ENCODE peak calls at places on chromosome 16, in four cellular contexts. One of them, this sample, is unnamed.

GRCh38 chr16:69936252-69936651 is 14.9 kb upstream of the CLEC18A start:
- DNase-seq in mucosa of descending colon: no peak
- DNase-seq in AG04450: no peak
- DNase-seq in lower leg skin: no peak
- DNase-seq in this sample: no peak

GRCh38 chr16:81461756-81462155 is 17.1 kb downstream of the CMIP start:
- DNase-seq in mucosa of descending colon: no peak
- DNase-seq in AG04450: no peak
- DNase-seq in lower leg skin: no peak
- DNase-seq in this sample: no peak

GRCh38 chr16:82665025-82665424 is 38.3 kb downstream of the CDH13 start:
- DNase-seq in mucosa of descending colon: no peak
- DNase-seq in AG04450: no peak
- DNase-seq in lower leg skin: no peak
- DNase-seq in this sample: no peak

GRCh38 chr16:26175944-26176343 is 484.2 kb downstream of the HS3ST4 start:
- DNase-seq in mucosa of descending colon: no peak
- DNase-seq in AG04450: no peak
- DNase-seq in lower leg skin: no peak
- DNase-seq in this sample: no peak

GRCh38 chr16:17556276-17557052 is 85.7 kb upstream of the XYLT1 start:
- DNase-seq in mucosa of descending colon: no peak
- DNase-seq in AG04450: no peak
- DNase-seq in lower leg skin: peak; percentile 72
- DNase-seq in this sample: no peak

GRCh38 chr16:64196444-64196843 is 925.4 kb downstream of the CDH11 start:
- DNase-seq in mucosa of descending colon: no peak
- DNase-seq in AG04450: peak; percentile 16
- DNase-seq in lower leg skin: no peak
- DNase-seq in this sample: no peak

GRCh38 chr16:8655184-8655717 is 19.2 kb upstream of the ABAT start:
- DNase-seq in mucosa of descending colon: no peak
- DNase-seq in AG04450: no peak
- DNase-seq in lower leg skin: peak; percentile 58
- DNase-seq in this sample: no peak

GRCh38 chr16:17205279-17206139 is 265.3 kb downstream of the XYLT1 start:
- DNase-seq in mucosa of descending colon: no peak
- DNase-seq in AG04450: peak; percentile 80
- DNase-seq in lower leg skin: no peak
- DNase-seq in this sample: no peak

GRCh38 chr16:51876934-51877333 is 670.0 kb downstream of the TOX3 start:
- DNase-seq in mucosa of descending colon: no peak
- DNase-seq in AG04450: peak; percentile 69
- DNase-seq in lower leg skin: no peak
- DNase-seq in this sample: no peak

GRCh38 chr16:66267287-66268137 is 99.0 kb upstream of the CDH5 start:
- DNase-seq in mucosa of descending colon: no peak
- DNase-seq in AG04450: no peak
- DNase-seq in lower leg skin: peak; percentile 83
- DNase-seq in this sample: no peak

GRCh38 chr16:54447606-54448440 is 161.2 kb upstream of the IRX3 start:
- DNase-seq in mucosa of descending colon: no peak
- DNase-seq in AG04450: no peak
- DNase-seq in lower leg skin: no peak
- DNase-seq in this sample: no peak

GRCh38 chr16:69260019-69260418 is 51.1 kb upstream of the VPS4A start:
- DNase-seq in mucosa of descending colon: no peak
- DNase-seq in AG04450: no peak
- DNase-seq in lower leg skin: no peak
- DNase-seq in this sample: no peak

GRCh38 chr16:81077077-81077940 is at the start of gene C16orf46:
- DNase-seq in mucosa of descending colon: peak; percentile 99
- DNase-seq in AG04450: peak; percentile 84
- DNase-seq in lower leg skin: peak; percentile 100
- DNase-seq in this sample: peak; percentile 97

GRCh38 chr16:31708348-31708747 is 165.3 kb upstream of the ZNF267 start:
- DNase-seq in mucosa of descending colon: no peak
- DNase-seq in AG04450: no peak
- DNase-seq in lower leg skin: no peak
- DNase-seq in this sample: no peak

GRCh38 chr16:53892155-53892554 is 188.2 kb downstream of the FTO start:
- DNase-seq in mucosa of descending colon: no peak
- DNase-seq in AG04450: peak; percentile 49
- DNase-seq in lower leg skin: no peak
- DNase-seq in this sample: peak; percentile 28

GRCh38 chr16:88844412-88845118 is 12.2 kb downstream of the GALNS start:
- DNase-seq in mucosa of descending colon: no peak
- DNase-seq in AG04450: no peak
- DNase-seq in lower leg skin: no peak
- DNase-seq in this sample: no peak

GRCh38 chr16:27432600-27432957 is 30.6 kb downstream of the IL21R start:
- DNase-seq in mucosa of descending colon: no peak
- DNase-seq in AG04450: peak; percentile 34
- DNase-seq in lower leg skin: no peak
- DNase-seq in this sample: peak; percentile 2

GRCh38 chr16:1006781-1007180 is 25.2 kb downstream of the SOX8 start:
- DNase-seq in mucosa of descending colon: no peak
- DNase-seq in AG04450: no peak
- DNase-seq in lower leg skin: no peak
- DNase-seq in this sample: no peak

GRCh38 chr16:68776821-68777485 is 39.9 kb downstream of the CDH1 start:
- DNase-seq in mucosa of descending colon: no peak
- DNase-seq in AG04450: no peak
- DNase-seq in lower leg skin: no peak
- DNase-seq in this sample: no peak

GRCh38 chr16:4273858-4274291 is 1.1 kb upstream of the TFAP4 start:
- DNase-seq in mucosa of descending colon: peak; percentile 79
- DNase-seq in AG04450: no peak
- DNase-seq in lower leg skin: peak; percentile 90
- DNase-seq in this sample: peak; percentile 67

GRCh38 chr16:57186630-57187507 is 740 bp downstream of the RSPRY1 start:
- DNase-seq in mucosa of descending colon: peak; percentile 52
- DNase-seq in AG04450: no peak
- DNase-seq in lower leg skin: no peak
- DNase-seq in this sample: peak; percentile 22

GRCh38 chr16:20763461-20764232 is at the start of gene ACSM3:
- DNase-seq in mucosa of descending colon: no peak
- DNase-seq in AG04450: peak; percentile 59
- DNase-seq in lower leg skin: no peak
- DNase-seq in this sample: peak; percentile 44

GRCh38 chr16:57377080-57377841 is 5.0 kb downstream of the CX3CL1 start:
- DNase-seq in mucosa of descending colon: peak; percentile 43
- DNase-seq in AG04450: peak; percentile 79
- DNase-seq in lower leg skin: no peak
- DNase-seq in this sample: no peak

GRCh38 chr16:55502801-55503366 is 6.0 kb upstream of the LPCAT2 start:
- DNase-seq in mucosa of descending colon: peak; percentile 93
- DNase-seq in AG04450: peak; percentile 91
- DNase-seq in lower leg skin: peak; percentile 91
- DNase-seq in this sample: peak; percentile 97

GRCh38 chr16:22948058-22948602 is 134.2 kb downstream of the HS3ST2 start:
- DNase-seq in mucosa of descending colon: peak; percentile 43
- DNase-seq in AG04450: no peak
- DNase-seq in lower leg skin: peak; percentile 59
- DNase-seq in this sample: peak; percentile 15

GRCh38 chr16:80583466-80583865 is 42.7 kb downstream of the DYNLRB2 start:
- DNase-seq in mucosa of descending colon: no peak
- DNase-seq in AG04450: no peak
- DNase-seq in lower leg skin: peak; percentile 26
- DNase-seq in this sample: no peak

GRCh38 chr16:89040861-89041570 is 52.6 kb upstream of the ACSF3 start:
- DNase-seq in mucosa of descending colon: peak; percentile 35
- DNase-seq in AG04450: no peak
- DNase-seq in lower leg skin: no peak
- DNase-seq in this sample: no peak

GRCh38 chr16:47018223-47018891 is 44.9 kb upstream of the DNAJA2 start:
- DNase-seq in mucosa of descending colon: peak; percentile 48
- DNase-seq in AG04450: no peak
- DNase-seq in lower leg skin: no peak
- DNase-seq in this sample: no peak

GRCh38 chr16:87389245-87389644 is 2.9 kb upstream of the MAP1LC3B start:
- DNase-seq in mucosa of descending colon: no peak
- DNase-seq in AG04450: no peak
- DNase-seq in lower leg skin: no peak
- DNase-seq in this sample: no peak

DNA sequence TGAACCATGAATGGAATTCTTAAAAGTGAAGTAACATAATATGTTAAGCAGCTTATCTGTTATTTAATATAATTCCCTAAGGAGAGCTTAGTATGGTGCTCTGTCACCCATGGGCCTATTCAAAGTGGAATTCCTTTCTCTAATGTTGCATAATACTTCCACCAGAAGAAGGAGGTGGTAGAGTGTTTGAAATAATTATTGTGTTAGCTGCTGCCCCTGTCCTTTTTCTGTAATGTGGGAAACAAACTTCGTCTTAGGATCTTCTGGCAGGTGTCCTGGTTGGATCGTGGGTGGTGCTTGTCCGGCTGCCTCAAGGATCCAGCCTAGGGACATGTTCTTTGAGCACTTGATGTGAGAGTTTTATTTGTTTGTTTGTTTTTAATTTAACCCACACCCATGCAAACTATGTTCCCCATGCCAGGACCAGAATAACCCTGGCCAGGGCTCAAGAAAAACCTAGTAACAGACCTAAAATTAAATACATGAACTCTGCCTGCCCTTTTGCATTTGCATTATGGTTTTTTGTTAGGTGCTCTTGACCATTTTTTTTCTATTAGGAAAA is 46.1 kb downstream of the ZNRF1 start:
- DNase-seq in mucosa of descending colon: no peak
- DNase-seq in AG04450: no peak
- DNase-seq in lower leg skin: peak; percentile 87
- DNase-seq in this sample: peak; percentile 48
- H3K4me3 ChIP-seq in mucosa of descending colon: no peak overlapping the region
- H3K4me3 ChIP-seq in AG04450: no peak overlapping the region
- H3K4me3 ChIP-seq in lower leg skin: no peak overlapping the region
- H3K4me3 ChIP-seq in this sample: no peak overlapping the region

GRCh38 chr16:19215705-19216104 is 47.7 kb downstream of the SYT17 start:
- DNase-seq in mucosa of descending colon: no peak
- DNase-seq in AG04450: no peak
- DNase-seq in lower leg skin: no peak
- DNase-seq in this sample: no peak

GRCh38 chr16:19210968-19211367 is 42.9 kb downstream of the SYT17 start:
- DNase-seq in mucosa of descending colon: no peak
- DNase-seq in AG04450: no peak
- DNase-seq in lower leg skin: no peak
- DNase-seq in this sample: no peak

GRCh38 chr16:19212059-19212458 is 44.0 kb downstream of the SYT17 start:
- DNase-seq in mucosa of descending colon: no peak
- DNase-seq in AG04450: no peak
- DNase-seq in lower leg skin: no peak
- DNase-seq in this sample: no peak

GRCh38 chr16:19213885-19214284 is 45.8 kb downstream of the SYT17 start:
- DNase-seq in mucosa of descending colon: no peak
- DNase-seq in AG04450: no peak
- DNase-seq in lower leg skin: no peak
- DNase-seq in this sample: no peak

DNA sequence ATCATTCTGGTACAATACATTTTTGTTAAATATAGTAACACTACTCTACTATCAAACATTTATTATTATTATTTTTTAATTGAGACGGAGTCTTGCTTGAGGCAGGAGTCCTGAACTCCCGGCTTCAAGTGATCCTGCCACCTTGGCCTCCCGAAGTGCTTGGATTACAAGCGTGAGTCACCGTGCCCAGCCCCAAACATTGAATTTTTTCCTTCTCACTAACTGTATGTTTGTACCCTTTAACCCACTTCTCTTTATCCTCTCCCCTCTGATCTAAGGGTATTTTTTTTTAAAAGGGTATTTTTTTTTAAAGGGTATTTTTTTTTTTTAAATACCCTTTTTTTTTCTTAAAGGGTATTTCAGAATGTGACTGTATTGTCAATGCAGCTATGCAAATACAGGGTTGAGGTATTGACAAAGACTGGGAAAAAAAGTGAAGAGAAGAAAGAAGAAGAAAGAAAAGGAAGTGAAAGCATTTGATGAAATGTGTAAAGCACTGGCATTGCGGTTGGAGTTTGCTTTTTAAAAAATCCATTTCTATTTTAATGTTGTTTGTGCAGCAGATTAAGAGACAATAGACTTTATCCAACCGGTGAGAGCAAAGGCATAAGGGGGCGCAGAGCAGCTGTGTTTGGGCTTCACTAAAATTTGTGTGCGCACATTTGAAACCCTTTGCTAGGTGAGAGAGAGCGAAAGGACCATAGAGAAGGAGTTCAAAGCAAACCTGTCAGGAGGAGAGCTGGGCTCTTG is 42.3 kb downstream of the SYT17 start:
- DNase-seq in mucosa of descending colon: no peak
- DNase-seq in AG04450: peak; percentile 20
- DNase-seq in lower leg skin: no peak
- DNase-seq in this sample: no peak
- H3K4me3 ChIP-seq in mucosa of descending colon: no peak overlapping the region
- H3K4me3 ChIP-seq in AG04450: no peak overlapping the region
- H3K4me3 ChIP-seq in lower leg skin: no peak overlapping the region
- H3K4me3 ChIP-seq in this sample: no peak overlapping the region

GRCh38 chr16:85460983-85461813 is 151.9 kb upstream of the GSE1 start:
- DNase-seq in mucosa of descending colon: no peak
- DNase-seq in AG04450: peak; percentile 10
- DNase-seq in lower leg skin: no peak
- DNase-seq in this sample: peak; percentile 67
- H3K4me3 ChIP-seq in mucosa of descending colon: no peak overlapping the region
- H3K4me3 ChIP-seq in AG04450: no peak overlapping the region
- H3K4me3 ChIP-seq in lower leg skin: no peak overlapping the region
- H3K4me3 ChIP-seq in this sample: no peak overlapping the region

GRCh38 chr16:67644038-67644437 is 906 bp upstream of the CARMIL2 start:
- DNase-seq in mucosa of descending colon: peak; percentile 36
- DNase-seq in AG04450: no peak
- DNase-seq in lower leg skin: no peak
- DNase-seq in this sample: no peak
- H3K4me3 ChIP-seq in mucosa of descending colon: no peak overlapping the region
- H3K4me3 ChIP-seq in AG04450: no peak overlapping the region
- H3K4me3 ChIP-seq in lower leg skin: no peak overlapping the region
- H3K4me3 ChIP-seq in this sample: no peak overlapping the region